ENCODE peak calls at places on chromosomes 1 and 21, in five cellular contexts. One of them, this sample, is unnamed. For H3K4me1, the result is how much of the 10 kb centered on the place peaks cover.

GRCh38 chr1:84693009-84693408 is 2.7 kb upstream of the SSX2IP start:
- DNase-seq in gastrocnemius medialis: no peak
- DNase-seq in right lobe of liver: no peak
- DNase-seq in HCT116: no peak
- DNase-seq in heart right ventricle: no peak
- DNase-seq in this sample: no peak

GRCh38 chr1:59739111-59739510 is 75.6 kb upstream of the HOOK1 start:
- DNase-seq in gastrocnemius medialis: no peak
- DNase-seq in right lobe of liver: no peak
- DNase-seq in HCT116: no peak
- DNase-seq in heart right ventricle: no peak
- DNase-seq in this sample: no peak

GRCh38 chr1:230288641-230289349 is 137.3 kb downstream of the PGBD5 start:
- DNase-seq in gastrocnemius medialis: no peak
- DNase-seq in right lobe of liver: no peak
- DNase-seq in HCT116: no peak
- DNase-seq in heart right ventricle: no peak
- DNase-seq in this sample: no peak

GRCh38 chr1:43611950-43612349 is 38.0 kb upstream of the KDM4A start:
- DNase-seq in gastrocnemius medialis: no peak
- DNase-seq in right lobe of liver: no peak
- DNase-seq in HCT116: no peak
- DNase-seq in heart right ventricle: no peak
- DNase-seq in this sample: no peak

GRCh38 chr1:95438213-95438948 is 204.4 kb downstream of the RWDD3 start:
- DNase-seq in gastrocnemius medialis: no peak
- DNase-seq in right lobe of liver: no peak
- DNase-seq in HCT116: no peak
- DNase-seq in heart right ventricle: no peak
- DNase-seq in this sample: no peak

GRCh38 chr1:21638531-21639341 is 30.4 kb downstream of the RAP1GAP start:
- DNase-seq in gastrocnemius medialis: no peak
- DNase-seq in right lobe of liver: no peak
- DNase-seq in HCT116: peak
- DNase-seq in heart right ventricle: no peak
- DNase-seq in this sample: no peak

GRCh38 chr1:230160957-230161771 is 94.1 kb downstream of the GALNT2 start:
- DNase-seq in gastrocnemius medialis: no peak
- DNase-seq in right lobe of liver: no peak
- DNase-seq in HCT116: no peak
- DNase-seq in heart right ventricle: no peak
- DNase-seq in this sample: no peak

GRCh38 chr1:96987186-96987703 is 265.7 kb downstream of the PTBP2 start:
- DNase-seq in gastrocnemius medialis: no peak
- DNase-seq in right lobe of liver: no peak
- DNase-seq in HCT116: no peak
- DNase-seq in heart right ventricle: no peak
- DNase-seq in this sample: no peak

GRCh38 chr1:58814251-58815068 is 30.6 kb upstream of the JUN start:
- DNase-seq in gastrocnemius medialis: peak
- DNase-seq in right lobe of liver: peak
- DNase-seq in HCT116: no peak
- DNase-seq in heart right ventricle: peak
- DNase-seq in this sample: no peak

GRCh38 chr1:67214420-67215174 is 48.3 kb downstream of the IL23R start:
- DNase-seq in gastrocnemius medialis: no peak
- DNase-seq in right lobe of liver: no peak
- DNase-seq in HCT116: peak
- DNase-seq in heart right ventricle: no peak
- DNase-seq in this sample: peak

GRCh38 chr21:38171723-38172344 is 85.0 kb upstream of the KCNJ15 start:
- DNase-seq in gastrocnemius medialis: no peak
- DNase-seq in right lobe of liver: no peak
- DNase-seq in HCT116: no peak
- DNase-seq in heart right ventricle: no peak
- DNase-seq in this sample: no peak

GRCh38 chr1:57620589-57620988 is 196.7 kb upstream of the DAB1 start:
- DNase-seq in gastrocnemius medialis: no peak
- DNase-seq in right lobe of liver: no peak
- DNase-seq in HCT116: no peak
- DNase-seq in heart right ventricle: no peak
- DNase-seq in this sample: no peak

GRCh38 chr1:13901041-13901440 is 201.1 kb downstream of the PRDM2 start:
- DNase-seq in gastrocnemius medialis: no peak
- DNase-seq in right lobe of liver: no peak
- DNase-seq in HCT116: no peak
- DNase-seq in heart right ventricle: no peak
- DNase-seq in this sample: no peak

GRCh38 chr1:34419662-34420061 is 243.0 kb downstream of the C1orf94 start:
- DNase-seq in gastrocnemius medialis: no peak
- DNase-seq in right lobe of liver: no peak
- DNase-seq in HCT116: no peak
- DNase-seq in heart right ventricle: no peak
- DNase-seq in this sample: no peak

GRCh38 chr1:112961072-112961471 is 5.1 kb upstream of the SLC16A1 start:
- DNase-seq in gastrocnemius medialis: no peak
- DNase-seq in right lobe of liver: no peak
- DNase-seq in HCT116: no peak
- DNase-seq in heart right ventricle: no peak
- DNase-seq in this sample: no peak

GRCh38 chr1:247270003-247270402 is 14.1 kb downstream of the VN1R5 start:
- DNase-seq in gastrocnemius medialis: no peak
- DNase-seq in right lobe of liver: no peak
- DNase-seq in HCT116: no peak
- DNase-seq in heart right ventricle: no peak
- DNase-seq in this sample: no peak

GRCh38 chr1:206739411-206740076 is 31.0 kb upstream of the IL19 start:
- DNase-seq in gastrocnemius medialis: no peak
- DNase-seq in right lobe of liver: no peak
- DNase-seq in HCT116: no peak
- DNase-seq in heart right ventricle: no peak
- DNase-seq in this sample: no peak

GRCh38 chr1:160167580-160167979 is 16.2 kb downstream of the ATP1A4 start:
- DNase-seq in gastrocnemius medialis: no peak
- DNase-seq in right lobe of liver: no peak
- DNase-seq in HCT116: no peak
- DNase-seq in heart right ventricle: no peak
- DNase-seq in this sample: no peak

GRCh38 chr1:93177991-93178390 is 2.2 kb downstream of the TMED5 start:
- DNase-seq in gastrocnemius medialis: no peak
- DNase-seq in right lobe of liver: no peak
- DNase-seq in HCT116: no peak
- DNase-seq in heart right ventricle: no peak
- DNase-seq in this sample: no peak

GRCh38 chr1:229237320-229237719 is 33.6 kb upstream of the RAB4A start:
- DNase-seq in gastrocnemius medialis: no peak
- DNase-seq in right lobe of liver: no peak
- DNase-seq in HCT116: no peak
- DNase-seq in heart right ventricle: no peak
- DNase-seq in this sample: no peak

GRCh38 chr1:53508991-53509663 is 49.9 kb downstream of the DMRTB1 start:
- DNase-seq in gastrocnemius medialis: no peak
- DNase-seq in right lobe of liver: no peak
- DNase-seq in HCT116: no peak
- DNase-seq in heart right ventricle: peak
- DNase-seq in this sample: no peak

GRCh38 chr1:201022824-201023516 is 544 bp downstream of the KIF21B start:
- DNase-seq in gastrocnemius medialis: no peak
- DNase-seq in right lobe of liver: peak
- DNase-seq in HCT116: no peak
- DNase-seq in heart right ventricle: no peak
- DNase-seq in this sample: peak

GRCh38 chr1:115089443-115090340 is at the start of gene TSPAN2:
- DNase-seq in gastrocnemius medialis: no peak
- DNase-seq in right lobe of liver: peak
- DNase-seq in HCT116: no peak
- DNase-seq in heart right ventricle: peak
- DNase-seq in this sample: peak

GRCh38 chr1:26761217-26761616 is 26.5 kb upstream of the PIGV start:
- DNase-seq in gastrocnemius medialis: no peak
- DNase-seq in right lobe of liver: no peak
- DNase-seq in HCT116: no peak
- DNase-seq in heart right ventricle: no peak
- DNase-seq in this sample: no peak
- TF ChIP-seq CTCF in gastrocnemius medialis: no peak
- TF ChIP-seq CTCF in right lobe of liver: no peak
- TF ChIP-seq CTCF in HCT116: peak
- TF ChIP-seq CTCF in heart right ventricle: no peak
- TF ChIP-seq CTCF in this sample: no peak

GRCh38 chr21:42562816-42563215 is 49.2 kb downstream of the SLC37A1 start:
- DNase-seq in gastrocnemius medialis: no peak
- DNase-seq in right lobe of liver: no peak
- DNase-seq in HCT116: no peak
- DNase-seq in heart right ventricle: no peak
- DNase-seq in this sample: no peak

GRCh38 chr21:42563261-42564045 is 49.8 kb downstream of the SLC37A1 start:
- DNase-seq in gastrocnemius medialis: no peak
- DNase-seq in right lobe of liver: no peak
- DNase-seq in HCT116: no peak
- DNase-seq in heart right ventricle: no peak
- DNase-seq in this sample: no peak

GRCh38 chr21:42562258-42562657 is 48.6 kb downstream of the SLC37A1 start:
- DNase-seq in gastrocnemius medialis: no peak
- DNase-seq in right lobe of liver: no peak
- DNase-seq in HCT116: no peak
- DNase-seq in heart right ventricle: no peak
- DNase-seq in this sample: no peak

GRCh38 chr21:42560517-42561179 is 47.0 kb downstream of the SLC37A1 start:
- DNase-seq in gastrocnemius medialis: no peak
- DNase-seq in right lobe of liver: no peak
- DNase-seq in HCT116: no peak
- DNase-seq in heart right ventricle: no peak
- DNase-seq in this sample: no peak

DNA sequence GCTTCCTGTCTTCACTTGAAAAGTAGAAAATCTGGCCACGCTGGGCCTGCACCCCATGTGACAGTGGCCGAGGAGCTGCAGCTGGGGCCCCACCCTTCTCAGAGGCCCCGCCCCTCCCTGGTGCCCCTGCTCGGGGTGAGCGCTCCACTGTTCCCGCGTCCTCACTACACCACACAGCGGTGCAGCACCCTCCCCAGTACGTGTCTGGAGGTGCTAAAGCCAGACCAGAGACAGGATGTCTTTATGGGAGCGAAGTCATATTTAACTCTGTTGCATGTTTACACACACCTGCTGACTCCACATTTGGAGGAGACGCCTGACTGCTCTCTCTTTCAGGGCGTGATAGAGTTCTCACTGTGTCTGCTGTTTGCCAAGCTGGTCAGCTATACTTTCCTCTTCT is 48.1 kb downstream of the SLC37A1 start:
- DNase-seq in gastrocnemius medialis: no peak
- DNase-seq in right lobe of liver: no peak
- DNase-seq in HCT116: no peak
- DNase-seq in heart right ventricle: no peak
- DNase-seq in this sample: no peak
- H3K4me1 ChIP-seq in gastrocnemius medialis: under half
- H3K4me1 ChIP-seq in right lobe of liver: under half
- H3K4me1 ChIP-seq in HCT116: under half
- H3K4me1 ChIP-seq in heart right ventricle: under half
- H3K4me1 ChIP-seq in this sample: under half

DNA sequence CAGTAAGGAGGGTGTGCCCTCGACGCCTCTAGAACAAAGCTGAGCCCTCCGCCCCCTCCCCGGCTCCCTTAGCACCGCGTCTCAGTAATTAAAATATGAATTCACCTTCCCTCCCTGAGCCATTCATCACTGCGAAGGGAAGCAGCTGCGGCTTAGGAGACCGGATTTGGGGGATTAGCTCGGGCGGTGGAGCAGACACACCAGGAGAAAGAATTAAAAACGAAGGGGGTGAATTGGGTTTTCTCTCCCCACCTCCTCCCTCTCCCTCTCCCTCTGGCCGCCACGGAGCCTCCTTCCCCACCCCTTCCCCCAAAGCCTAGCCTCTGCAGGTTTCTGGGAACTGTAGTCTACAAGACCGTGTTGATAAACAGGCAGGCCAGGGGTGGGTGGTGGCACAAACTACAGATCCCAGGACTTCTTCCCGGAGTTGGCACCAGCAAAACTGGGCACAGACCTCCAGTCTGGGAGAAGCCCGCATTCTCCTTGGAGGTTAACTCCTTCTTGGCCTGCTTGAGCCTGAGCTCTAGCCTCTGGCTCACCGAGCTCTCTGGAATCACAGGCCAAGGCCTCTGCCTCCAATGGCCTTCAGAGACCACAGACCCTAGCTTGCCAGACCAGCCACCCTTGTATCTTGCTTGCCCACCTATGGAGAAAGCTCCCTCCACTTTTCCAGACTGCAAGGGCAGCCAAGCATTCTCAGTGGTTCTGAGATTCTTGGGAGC is 10.8 kb downstream of the BLACAT1 start:
- DNase-seq in gastrocnemius medialis: no peak
- DNase-seq in right lobe of liver: no peak
- DNase-seq in HCT116: no peak
- DNase-seq in heart right ventricle: peak
- DNase-seq in this sample: no peak
- H3K27ac ChIP-seq in gastrocnemius medialis: peak
- H3K27ac ChIP-seq in right lobe of liver: no peak
- H3K27ac ChIP-seq in HCT116: no peak
- H3K27ac ChIP-seq in heart right ventricle: no peak
- H3K27ac ChIP-seq in this sample: no peak

GRCh38 chr1:199682081-199682480 is 345.4 kb upstream of the NR5A2 start:
- DNase-seq in gastrocnemius medialis: no peak
- DNase-seq in right lobe of liver: no peak
- DNase-seq in HCT116: no peak
- DNase-seq in heart right ventricle: no peak
- DNase-seq in this sample: no peak

GRCh38 chr1:199688133-199688676 is 339.3 kb upstream of the NR5A2 start:
- DNase-seq in gastrocnemius medialis: no peak
- DNase-seq in right lobe of liver: no peak
- DNase-seq in HCT116: no peak
- DNase-seq in heart right ventricle: no peak
- DNase-seq in this sample: no peak

GRCh38 chr1:199685369-199685768 is 342.1 kb upstream of the NR5A2 start:
- DNase-seq in gastrocnemius medialis: no peak
- DNase-seq in right lobe of liver: no peak
- DNase-seq in HCT116: peak
- DNase-seq in heart right ventricle: no peak
- DNase-seq in this sample: no peak

GRCh38 chr1:199687321-199687720 is 340.2 kb upstream of the NR5A2 start:
- DNase-seq in gastrocnemius medialis: no peak
- DNase-seq in right lobe of liver: no peak
- DNase-seq in HCT116: no peak
- DNase-seq in heart right ventricle: no peak
- DNase-seq in this sample: no peak

DNA sequence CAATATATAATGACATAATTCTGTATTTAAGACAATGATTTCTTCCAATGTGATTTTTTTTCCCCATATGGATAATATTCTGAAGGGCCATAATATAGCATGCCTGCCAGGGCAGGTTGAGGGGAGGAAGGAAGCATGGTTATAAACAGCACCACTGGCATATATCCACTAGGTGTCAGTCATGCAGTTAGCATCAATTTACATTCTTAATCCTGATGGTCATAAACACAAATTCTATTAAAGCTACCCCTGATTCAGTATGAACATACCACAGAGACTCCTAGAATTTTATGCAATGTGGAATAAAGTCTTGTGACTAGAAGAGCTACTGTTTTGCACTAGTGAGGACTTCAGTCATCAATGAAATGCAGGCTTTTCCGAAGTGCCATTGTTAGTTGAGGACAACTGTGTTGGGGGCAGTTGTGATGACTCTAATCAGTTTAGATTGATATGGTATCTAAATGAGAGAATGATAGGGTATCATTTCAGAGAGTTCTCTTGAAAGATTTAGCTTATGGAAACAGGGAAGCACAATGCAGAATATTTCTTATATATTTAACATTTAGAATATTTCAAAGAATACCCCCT is 342.7 kb upstream of the NR5A2 start:
- DNase-seq in gastrocnemius medialis: no peak
- DNase-seq in right lobe of liver: no peak
- DNase-seq in HCT116: peak
- DNase-seq in heart right ventricle: no peak
- DNase-seq in this sample: no peak
- TF ChIP-seq CTCF in gastrocnemius medialis: peak
- TF ChIP-seq CTCF in right lobe of liver: peak
- TF ChIP-seq CTCF in HCT116: peak
- TF ChIP-seq CTCF in heart right ventricle: peak
- TF ChIP-seq CTCF in this sample: peak